ENCODE peak calls at places on chromosome 16, in seven cellular contexts. One of them, this sample, is unnamed.

GRCh38 chr16:30166202-30166902 is 17.1 kb upstream of the CORO1A start:
- DNase-seq in cardiac muscle cell: no peak
- DNase-seq in IMR-90: no peak
- DNase-seq in uterus: no peak
- DNase-seq in CD8-positive, alpha-beta T cell: no peak
- DNase-seq in thoracic aorta: no peak
- DNase-seq in neural progenitor cell: no peak
- DNase-seq in this sample: no peak

GRCh38 chr16:72938426-72939164 is 109.3 kb downstream of the ZFHX3 start:
- DNase-seq in uterus: peak; percentile 84
- DNase-seq in IMR-90: peak; percentile 93
- DNase-seq in cardiac muscle cell: no peak
- DNase-seq in CD8-positive, alpha-beta T cell: no peak
- DNase-seq in thoracic aorta: peak; percentile 95
- DNase-seq in neural progenitor cell: peak; percentile 32
- DNase-seq in this sample: peak; percentile 68

GRCh38 chr16:53094013-53094630 is 39.3 kb downstream of the CHD9 start:
- DNase-seq in cardiac muscle cell: peak; percentile 34
- DNase-seq in neural progenitor cell: no peak
- DNase-seq in IMR-90: no peak
- DNase-seq in thoracic aorta: no peak
- DNase-seq in CD8-positive, alpha-beta T cell: peak; percentile 15
- DNase-seq in uterus: peak; percentile 66
- DNase-seq in this sample: peak; percentile 75

GRCh38 chr16:64321881-64322280 is 800.0 kb downstream of the CDH11 start:
- DNase-seq in IMR-90: no peak
- DNase-seq in uterus: no peak
- DNase-seq in neural progenitor cell: no peak
- DNase-seq in CD8-positive, alpha-beta T cell: no peak
- DNase-seq in thoracic aorta: no peak
- DNase-seq in cardiac muscle cell: no peak
- DNase-seq in this sample: no peak

GRCh38 chr16:10871157-10871991 is 5.6 kb upstream of the CIITA start:
- DNase-seq in thoracic aorta: no peak
- DNase-seq in cardiac muscle cell: no peak
- DNase-seq in neural progenitor cell: no peak
- DNase-seq in IMR-90: peak; percentile 92
- DNase-seq in uterus: peak; percentile 50
- DNase-seq in CD8-positive, alpha-beta T cell: peak; percentile 43
- DNase-seq in this sample: peak; percentile 81

GRCh38 chr16:2226245-2226793 is 2.9 kb downstream of the E4F1 start:
- DNase-seq in uterus: no peak
- DNase-seq in thoracic aorta: no peak
- DNase-seq in cardiac muscle cell: no peak
- DNase-seq in neural progenitor cell: no peak
- DNase-seq in IMR-90: no peak
- DNase-seq in CD8-positive, alpha-beta T cell: no peak
- DNase-seq in this sample: no peak

GRCh38 chr16:80433617-80434016 is 107.2 kb upstream of the DYNLRB2 start:
- DNase-seq in uterus: no peak
- DNase-seq in cardiac muscle cell: no peak
- DNase-seq in neural progenitor cell: no peak
- DNase-seq in IMR-90: no peak
- DNase-seq in thoracic aorta: no peak
- DNase-seq in CD8-positive, alpha-beta T cell: no peak
- DNase-seq in this sample: no peak

GRCh38 chr16:12613131-12613991 is 190.3 kb downstream of the CPPED1 start:
- DNase-seq in cardiac muscle cell: no peak
- DNase-seq in IMR-90: peak; percentile 39
- DNase-seq in thoracic aorta: no peak
- DNase-seq in neural progenitor cell: no peak
- DNase-seq in CD8-positive, alpha-beta T cell: no peak
- DNase-seq in uterus: no peak
- DNase-seq in this sample: no peak

GRCh38 chr16:46949216-46949892 is 24.1 kb downstream of the DNAJA2 start:
- DNase-seq in thoracic aorta: no peak
- DNase-seq in cardiac muscle cell: no peak
- DNase-seq in neural progenitor cell: no peak
- DNase-seq in uterus: no peak
- DNase-seq in IMR-90: no peak
- DNase-seq in CD8-positive, alpha-beta T cell: no peak
- DNase-seq in this sample: no peak

GRCh38 chr16:29877266-29877961 is 14.4 kb upstream of the CDIPT start:
- DNase-seq in thoracic aorta: no peak
- DNase-seq in uterus: no peak
- DNase-seq in neural progenitor cell: peak; percentile 97
- DNase-seq in CD8-positive, alpha-beta T cell: peak; percentile 21
- DNase-seq in cardiac muscle cell: peak; percentile 64
- DNase-seq in IMR-90: peak; percentile 15
- DNase-seq in this sample: peak; percentile 78

GRCh38 chr16:10511829-10512228 is 68.6 kb downstream of the EMP2 start:
- DNase-seq in CD8-positive, alpha-beta T cell: no peak
- DNase-seq in cardiac muscle cell: no peak
- DNase-seq in neural progenitor cell: no peak
- DNase-seq in uterus: no peak
- DNase-seq in IMR-90: no peak
- DNase-seq in thoracic aorta: no peak
- DNase-seq in this sample: no peak

GRCh38 chr16:21239646-21240045 is 6.1 kb downstream of the ANKS4B start:
- DNase-seq in neural progenitor cell: no peak
- DNase-seq in uterus: no peak
- DNase-seq in cardiac muscle cell: no peak
- DNase-seq in CD8-positive, alpha-beta T cell: no peak
- DNase-seq in IMR-90: no peak
- DNase-seq in thoracic aorta: no peak
- DNase-seq in this sample: no peak

GRCh38 chr16:73053379-73054130 is 5.6 kb upstream of the ZFHX3 start:
- DNase-seq in thoracic aorta: no peak
- DNase-seq in CD8-positive, alpha-beta T cell: no peak
- DNase-seq in cardiac muscle cell: no peak
- DNase-seq in neural progenitor cell: no peak
- DNase-seq in IMR-90: peak; percentile 75
- DNase-seq in uterus: no peak
- DNase-seq in this sample: no peak

GRCh38 chr16:67283039-67283825 is 3.9 kb downstream of the PLEKHG4 start:
- DNase-seq in thoracic aorta: no peak
- DNase-seq in cardiac muscle cell: no peak
- DNase-seq in neural progenitor cell: no peak
- DNase-seq in IMR-90: peak; percentile 44
- DNase-seq in uterus: no peak
- DNase-seq in CD8-positive, alpha-beta T cell: no peak
- DNase-seq in this sample: no peak

GRCh38 chr16:12132290-12132689 is 155.8 kb downstream of the SNX29 start:
- DNase-seq in IMR-90: peak; percentile 80
- DNase-seq in uterus: no peak
- DNase-seq in neural progenitor cell: no peak
- DNase-seq in thoracic aorta: no peak
- DNase-seq in cardiac muscle cell: no peak
- DNase-seq in CD8-positive, alpha-beta T cell: no peak
- DNase-seq in this sample: no peak

GRCh38 chr16:13036600-13036999 is 135.2 kb downstream of the SHISA9 start:
- DNase-seq in thoracic aorta: no peak
- DNase-seq in cardiac muscle cell: peak; percentile 91
- DNase-seq in IMR-90: peak; percentile 11
- DNase-seq in CD8-positive, alpha-beta T cell: peak; percentile 14
- DNase-seq in uterus: no peak
- DNase-seq in neural progenitor cell: peak; percentile 90
- DNase-seq in this sample: no peak

GRCh38 chr16:83539736-83540490 is 267.9 kb upstream of the HSBP1 start:
- DNase-seq in CD8-positive, alpha-beta T cell: no peak
- DNase-seq in neural progenitor cell: no peak
- DNase-seq in thoracic aorta: no peak
- DNase-seq in uterus: no peak
- DNase-seq in IMR-90: peak; percentile 11
- DNase-seq in cardiac muscle cell: no peak
- DNase-seq in this sample: no peak

GRCh38 chr16:89448656-89449055 is 41.7 kb downstream of the ANKRD11 start:
- DNase-seq in neural progenitor cell: no peak
- DNase-seq in IMR-90: no peak
- DNase-seq in thoracic aorta: no peak
- DNase-seq in CD8-positive, alpha-beta T cell: no peak
- DNase-seq in cardiac muscle cell: no peak
- DNase-seq in uterus: no peak
- DNase-seq in this sample: peak; percentile 60

GRCh38 chr16:89446136-89446974 is 44.0 kb downstream of the ANKRD11 start:
- DNase-seq in cardiac muscle cell: peak; percentile 52
- DNase-seq in thoracic aorta: no peak
- DNase-seq in IMR-90: no peak
- DNase-seq in uterus: no peak
- DNase-seq in neural progenitor cell: no peak
- DNase-seq in CD8-positive, alpha-beta T cell: peak; percentile 37
- DNase-seq in this sample: no peak

GRCh38 chr16:89445166-89445565 is 45.2 kb downstream of the ANKRD11 start:
- DNase-seq in uterus: no peak
- DNase-seq in CD8-positive, alpha-beta T cell: no peak
- DNase-seq in IMR-90: no peak
- DNase-seq in thoracic aorta: no peak
- DNase-seq in cardiac muscle cell: no peak
- DNase-seq in neural progenitor cell: no peak
- DNase-seq in this sample: no peak

GRCh38 chr16:89444151-89444723 is 46.1 kb downstream of the ANKRD11 start:
- DNase-seq in neural progenitor cell: no peak
- DNase-seq in CD8-positive, alpha-beta T cell: no peak
- DNase-seq in uterus: no peak
- DNase-seq in IMR-90: no peak
- DNase-seq in cardiac muscle cell: no peak
- DNase-seq in thoracic aorta: no peak
- DNase-seq in this sample: no peak

GRCh38 chr16:89446975-89447293 is 43.4 kb downstream of the ANKRD11 start:
- DNase-seq in cardiac muscle cell: no peak
- DNase-seq in neural progenitor cell: no peak
- DNase-seq in thoracic aorta: no peak
- DNase-seq in CD8-positive, alpha-beta T cell: no peak
- DNase-seq in uterus: no peak
- DNase-seq in IMR-90: no peak
- DNase-seq in this sample: no peak
- H3K4me1 ChIP-seq in cardiac muscle cell: peaks cover 51% of the 10 kb centered on the region
- H3K4me1 ChIP-seq in neural progenitor cell: peaks cover 49% of the 10 kb centered on the region
- H3K4me1 ChIP-seq in thoracic aorta: peaks cover 55% of the 10 kb centered on the region
- H3K4me1 ChIP-seq in CD8-positive, alpha-beta T cell: peaks cover 99% of the 10 kb centered on the region
- H3K4me1 ChIP-seq in uterus: peaks cover 2% of the 10 kb centered on the region
- H3K4me1 ChIP-seq in IMR-90: peaks cover 50% of the 10 kb centered on the region
- H3K4me1 ChIP-seq in this sample: peaks cover 49% of the 10 kb centered on the region

GRCh38 chr16:61014869-61015268 is 1021.4 kb downstream of the CDH8 start:
- DNase-seq in IMR-90: no peak
- DNase-seq in thoracic aorta: no peak
- DNase-seq in cardiac muscle cell: no peak
- DNase-seq in neural progenitor cell: no peak
- DNase-seq in uterus: no peak
- DNase-seq in CD8-positive, alpha-beta T cell: no peak
- DNase-seq in this sample: no peak
- TF ChIP-seq CTCF in IMR-90: no peak
- TF ChIP-seq CTCF in thoracic aorta: no peak
- TF ChIP-seq CTCF in cardiac muscle cell: no peak
- TF ChIP-seq CTCF in neural progenitor cell: peak; percentile 30
- TF ChIP-seq CTCF in uterus: no peak
- TF ChIP-seq CTCF in CD8-positive, alpha-beta T cell: no peak
- TF ChIP-seq CTCF in this sample: no peak

GRCh38 chr16:85543536-85543935 is 69.6 kb upstream of the GSE1 start:
- DNase-seq in uterus: no peak
- DNase-seq in cardiac muscle cell: no peak
- DNase-seq in neural progenitor cell: no peak
- DNase-seq in thoracic aorta: no peak
- DNase-seq in CD8-positive, alpha-beta T cell: no peak
- DNase-seq in IMR-90: no peak
- DNase-seq in this sample: no peak
- H3K27ac ChIP-seq in uterus: no peak overlapping the region
- H3K27ac ChIP-seq in cardiac muscle cell: no peak overlapping the region
- H3K27ac ChIP-seq in neural progenitor cell: no peak overlapping the region
- H3K27ac ChIP-seq in thoracic aorta: no peak overlapping the region
- H3K27ac ChIP-seq in CD8-positive, alpha-beta T cell: no peak overlapping the region
- H3K27ac ChIP-seq in IMR-90: no peak overlapping the region
- H3K27ac ChIP-seq in this sample: no peak overlapping the region

GRCh38 chr16:75012380-75013081 is 13.7 kb downstream of the ZNRF1 start:
- DNase-seq in thoracic aorta: no peak
- DNase-seq in IMR-90: no peak
- DNase-seq in CD8-positive, alpha-beta T cell: no peak
- DNase-seq in cardiac muscle cell: no peak
- DNase-seq in neural progenitor cell: no peak
- DNase-seq in uterus: no peak
- DNase-seq in this sample: no peak
- H3K4me1 ChIP-seq in thoracic aorta: peaks cover 14% of the 10 kb centered on the region
- H3K4me1 ChIP-seq in IMR-90: peaks cover 12% of the 10 kb centered on the region
- H3K4me1 ChIP-seq in CD8-positive, alpha-beta T cell: no peaks in the 10 kb centered on the region
- H3K4me1 ChIP-seq in cardiac muscle cell: peaks cover 9% of the 10 kb centered on the region
- H3K4me1 ChIP-seq in neural progenitor cell: no peaks in the 10 kb centered on the region
- H3K4me1 ChIP-seq in uterus: peaks cover 10% of the 10 kb centered on the region
- H3K4me1 ChIP-seq in this sample: peaks cover 8% of the 10 kb centered on the region

GRCh38 chr16:63292036-63292435 is 1255.8 kb upstream of the CDH8 start:
- DNase-seq in IMR-90: no peak
- DNase-seq in CD8-positive, alpha-beta T cell: no peak
- DNase-seq in neural progenitor cell: no peak
- DNase-seq in uterus: no peak
- DNase-seq in cardiac muscle cell: no peak
- DNase-seq in thoracic aorta: no peak
- DNase-seq in this sample: no peak

GRCh38 chr16:63287411-63287810 is 1251.2 kb upstream of the CDH8 start:
- DNase-seq in neural progenitor cell: no peak
- DNase-seq in IMR-90: no peak
- DNase-seq in thoracic aorta: no peak
- DNase-seq in cardiac muscle cell: no peak
- DNase-seq in uterus: no peak
- DNase-seq in CD8-positive, alpha-beta T cell: no peak
- DNase-seq in this sample: no peak

GRCh38 chr16:63289834-63290460 is 1253.7 kb upstream of the CDH8 start:
- DNase-seq in neural progenitor cell: peak; percentile 75
- DNase-seq in uterus: no peak
- DNase-seq in cardiac muscle cell: peak; percentile 75
- DNase-seq in CD8-positive, alpha-beta T cell: no peak
- DNase-seq in IMR-90: no peak
- DNase-seq in thoracic aorta: no peak
- DNase-seq in this sample: no peak
- TF ChIP-seq CTCF in neural progenitor cell: peak; percentile 97
- TF ChIP-seq CTCF in uterus: no peak
- TF ChIP-seq CTCF in cardiac muscle cell: peak; percentile 60
- TF ChIP-seq CTCF in CD8-positive, alpha-beta T cell: no peak
- TF ChIP-seq CTCF in IMR-90: peak; percentile 39
- TF ChIP-seq CTCF in thoracic aorta: no peak
- TF ChIP-seq CTCF in this sample: peak; percentile 16

GRCh38 chr16:70627696-70628095 is 18.7 kb upstream of the IL34 start:
- DNase-seq in cardiac muscle cell: no peak
- DNase-seq in CD8-positive, alpha-beta T cell: no peak
- DNase-seq in neural progenitor cell: no peak
- DNase-seq in thoracic aorta: no peak
- DNase-seq in IMR-90: no peak
- DNase-seq in uterus: no peak
- DNase-seq in this sample: no peak
- H3K27ac ChIP-seq in cardiac muscle cell: no peak overlapping the region
- H3K27ac ChIP-seq in CD8-positive, alpha-beta T cell: no peak overlapping the region
- H3K27ac ChIP-seq in neural progenitor cell: no peak overlapping the region
- H3K27ac ChIP-seq in thoracic aorta: no peak overlapping the region
- H3K27ac ChIP-seq in IMR-90: no peak overlapping the region
- H3K27ac ChIP-seq in uterus: no peak overlapping the region
- H3K27ac ChIP-seq in this sample: no peak overlapping the region